ENCODE peak calls at places on chromosomes 13 and 19, in four cellular contexts. I, Q, W and L are unnamed samples.

GRCh38 chr13:103694471-103694870 is 628.3 kb upstream of the SLC10A2 start:
- DNase-seq in Q (no peak), I (no peak), W (no peak), L (no peak)

GRCh38 chr13:44763604-44764311 is 187.6 kb upstream of the TSC22D1 start:
- DNase-seq in I (no peak), Q (no peak), W (peak), L (no peak)

GRCh38 chr19:31979949-31980670 is 365.3 kb upstream of the ZNF507 start:
- DNase-seq in I (no peak), W (no peak), Q (no peak), L (no peak)

GRCh38 chr13:35346494-35346893 is 130.0 kb downstream of the MAB21L1 start:
- DNase-seq in Q (no peak), W (no peak), I (no peak), L (no peak)

GRCh38 chr13:43057653-43058317 is 34.4 kb downstream of the DNAJC15 start:
- DNase-seq in Q (no peak), I (no peak), W (no peak), L (no peak)

GRCh38 chr13:36418022-36418805 is 14.1 kb upstream of the CCNA1 start:
- DNase-seq in Q (no peak), W (no peak), I (peak), L (no peak)

GRCh38 chr19:2532252-2533071 is 56.5 kb downstream of the GADD45B start:
- DNase-seq in I (peak), W (no peak), Q (no peak), L (no peak)

GRCh38 chr19:32599736-32600157 is 18.8 kb downstream of the PDCD5 start:
- DNase-seq in I (peak), W (no peak), Q (no peak), L (no peak)

GRCh38 chr13:19766637-19767036 is 16.1 kb downstream of the PSPC1 start:
- DNase-seq in Q (no peak), W (no peak), I (no peak), L (no peak)

GRCh38 chr13:31166591-31166990 is 4.9 kb upstream of the HSPH1 start:
- DNase-seq in Q (no peak), W (no peak), I (peak), L (no peak)

GRCh38 chr19:33376423-33376822 is 2.9 kb downstream of the CEBPG start:
- DNase-seq in Q (no peak), W (peak), I (peak), L (peak)

GRCh38 chr13:51734786-51735185 is 69.2 kb downstream of the DHRS12 start:
- DNase-seq in Q (no peak), W (no peak), I (peak), L (no peak)

GRCh38 chr19:43464089-43464775 is 1.2 kb downstream of the LYPD3 start:
- DNase-seq in W (peak), I (no peak), Q (peak), L (peak)

GRCh38 chr19:19139876-19140229 is 1.6 kb upstream of the TMEM161A start:
- DNase-seq in Q (no peak), W (no peak), I (no peak), L (no peak)
- TF ChIP-seq CTCF in Q (peak), W (no peak), I (no peak), L (no peak)

DNA sequence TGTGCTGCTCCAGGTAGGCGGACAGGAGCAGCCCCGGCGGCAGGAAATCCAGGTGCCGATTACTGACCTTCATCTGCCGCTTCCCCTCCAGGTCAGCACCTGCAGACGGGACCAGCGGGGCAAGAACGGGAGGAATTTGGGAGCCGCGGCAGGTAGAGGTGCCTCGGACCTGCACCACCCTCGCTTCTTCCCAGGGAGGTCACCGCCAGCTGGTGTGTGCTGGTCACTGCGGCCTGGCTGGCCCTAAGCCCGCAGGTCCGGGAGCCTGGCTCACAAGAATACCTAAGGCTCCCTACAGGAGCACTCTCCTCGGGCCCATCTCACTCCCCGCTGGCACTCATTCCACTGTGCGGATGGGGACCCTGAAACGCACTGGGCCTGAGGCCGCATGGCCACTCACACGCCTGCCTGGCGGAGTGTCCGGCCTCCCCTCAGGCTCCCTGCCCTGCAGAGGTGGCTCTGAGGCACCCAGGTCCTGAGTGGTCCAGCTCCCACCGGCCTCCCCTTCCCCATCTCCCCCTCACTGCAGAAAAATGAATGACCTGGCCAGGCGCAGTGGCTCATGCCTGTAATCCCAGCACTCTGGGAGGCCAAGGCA is 4.3 kb downstream of the RNU6-9 start:
- DNase-seq in W (no peak), Q (no peak), I (no peak), L (peak)
- TF ChIP-seq CTCF in W (no peak), Q (no peak), I (no peak), L (no peak)

GRCh38 chr13:26605845-26606244 is 48.4 kb downstream of the WASF3 start:
- DNase-seq in I (no peak), W (no peak), Q (no peak), L (no peak)
- TF ChIP-seq CTCF in I (no peak), W (no peak), Q (no peak), L (no peak)

GRCh38 chr13:39012608-39013007 is 22.0 kb upstream of the STOML3 start:
- DNase-seq in I (no peak), Q (no peak), W (no peak), L (no peak)
- TF ChIP-seq CTCF in I (peak), Q (no peak), W (no peak), L (no peak)

DNA sequence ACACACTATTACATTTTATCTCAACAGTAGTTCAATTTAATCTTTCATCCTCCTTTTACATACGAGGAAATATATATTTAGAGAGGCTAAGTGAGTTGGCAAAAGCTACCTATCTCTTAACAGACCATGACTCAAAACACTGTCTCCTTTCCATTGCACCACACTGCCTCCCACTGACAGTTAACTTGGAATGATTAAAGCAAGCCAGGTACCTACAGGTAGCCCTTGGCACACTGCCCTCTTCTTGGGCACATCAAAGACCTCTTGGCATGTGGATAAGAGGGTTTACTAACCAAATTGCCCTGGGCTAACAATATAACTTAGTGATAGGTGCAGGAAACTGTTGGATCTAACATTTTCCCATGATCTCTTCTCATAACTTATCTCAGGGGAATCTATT is 1.9 kb downstream of the ABHD13 start:
- DNase-seq in Q (no peak), W (no peak), I (no peak), L (no peak)
- TF ChIP-seq CTCF in Q (no peak), W (no peak), I (no peak), L (no peak)

GRCh38 chr19:45638930-45639729 is at the start of gene EML2:
- DNase-seq in W (peak), Q (no peak), I (no peak), L (peak)
- TF ChIP-seq CTCF in W (no peak), Q (no peak), I (no peak), L (no peak)

GRCh38 chr19:36027696-36028095 is 5.0 kb downstream of the CLIP3 start:
- DNase-seq in Q (no peak), I (no peak), W (no peak), L (no peak)

GRCh38 chr19:36031308-36031707 is 1.4 kb downstream of the CLIP3 start:
- DNase-seq in Q (no peak), I (no peak), W (no peak), L (peak)

GRCh38 chr19:36032251-36033104 is at the start of gene CLIP3:
- DNase-seq in Q (no peak), W (peak), I (peak), L (peak)

GRCh38 chr19:36028313-36029041 is 4.2 kb downstream of the CLIP3 start:
- DNase-seq in W (no peak), Q (no peak), I (no peak), L (no peak)

DNA sequence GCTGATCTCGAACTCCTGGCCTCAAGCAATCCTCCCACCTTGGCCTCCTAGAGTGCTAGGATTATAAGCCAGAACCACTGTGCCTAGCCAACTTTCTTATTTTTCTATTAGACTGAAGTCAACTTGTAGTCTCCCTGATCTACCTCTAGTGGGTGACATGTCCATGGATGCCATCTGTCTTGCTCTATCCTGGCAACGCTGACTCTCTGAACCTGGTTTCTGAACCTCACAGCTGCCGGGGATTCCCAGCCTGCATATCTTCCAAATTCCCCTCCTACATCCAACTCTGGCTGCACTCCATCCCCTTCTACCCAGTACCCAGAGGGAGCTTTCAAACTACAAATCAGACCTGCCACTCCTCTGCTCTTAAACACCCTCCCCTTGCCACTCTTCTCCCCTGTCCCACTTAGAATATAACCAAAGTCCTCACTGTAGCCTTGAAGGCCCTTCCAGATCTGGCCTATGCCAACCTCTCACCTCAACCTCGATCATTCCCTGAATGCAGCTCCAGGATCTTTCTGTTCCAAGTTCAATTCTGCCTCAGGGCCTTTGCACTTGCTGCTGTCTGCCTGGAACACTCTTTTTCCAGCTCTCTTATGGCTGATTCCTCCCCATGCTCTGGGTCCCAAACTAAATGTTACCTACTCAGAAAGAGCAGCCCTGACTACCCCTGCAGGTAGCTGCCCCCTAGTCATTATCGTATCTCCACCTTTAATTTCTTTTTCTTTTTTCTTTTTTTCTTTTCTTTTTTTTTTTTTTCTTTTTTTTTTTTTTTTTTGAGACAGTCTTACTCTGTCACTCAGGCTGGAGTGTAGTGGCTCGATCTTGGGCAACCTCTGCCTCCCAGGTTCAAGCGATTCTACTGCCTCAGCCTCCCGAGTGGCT is 2.2 kb downstream of the CLIP3 start:
- DNase-seq in Q (no peak), I (peak), W (no peak), L (peak)
- TF ChIP-seq CTCF in Q (no peak), I (no peak), W (no peak), L (no peak)

GRCh38 chr19:39293394-39293793 is 2.8 kb upstream of the IFNL1 start:
- DNase-seq in W (no peak), Q (no peak), I (no peak), L (no peak)
- TF ChIP-seq CTCF in W (no peak), Q (no peak), I (no peak), L (no peak)

GRCh38 chr19:48069435-48069834 is 25.6 kb upstream of the CABP5 start:
- DNase-seq in W (no peak), Q (no peak), I (no peak), L (no peak)
- TF ChIP-seq CTCF in W (no peak), Q (no peak), I (no peak), L (no peak)